ENCODE peak calls at places on chromosome 4, in four cellular contexts. G is sigmoid colon, X is right atrium auricular region, C is upper lobe of right lung. W is an unnamed sample.

GRCh38 chr4:105550641-105551040 is 1.8 kb upstream of the ARHGEF38 start:
- DNase-seq in G (no peak), X (no peak), C (no peak), W (no peak)

GRCh38 chr4:127995776-127996175 is 30.6 kb downstream of the ABHD18 start:
- DNase-seq in G (no peak), X (no peak), C (no peak), W (no peak)

GRCh38 chr4:89434364-89434988 is 126.9 kb upstream of the GPRIN3 start:
- DNase-seq in G (no peak), X (no peak), C (no peak), W (no peak)

GRCh38 chr4:96145671-96146070 is 305.8 kb downstream of the PDHA2 start:
- DNase-seq in G (no peak), X (no peak), C (no peak), W (no peak)

GRCh38 chr4:52837716-52838558 is 24.2 kb upstream of the RASL11B start:
- DNase-seq in G (no peak), X (peak), C (no peak), W (no peak)

GRCh38 chr4:6942238-6942800 is 32.7 kb downstream of the TBC1D14 start:
- DNase-seq in G (no peak), X (no peak), C (no peak), W (no peak)

GRCh38 chr4:5050520-5050955 is 742 bp upstream of the STK32B start:
- DNase-seq in G (peak), X (peak), C (peak), W (no peak)

GRCh38 chr4:127936974-127937373 is 28.0 kb downstream of the MFSD8 start:
- DNase-seq in G (no peak), X (no peak), C (no peak), W (no peak)

GRCh38 chr4:21901831-21902230 is 46.7 kb downstream of the KCNIP4 start:
- DNase-seq in G (no peak), X (no peak), C (no peak), W (no peak)

GRCh38 chr4:18366762-18367358 is 345.3 kb upstream of the LCORL start:
- DNase-seq in G (no peak), X (no peak), C (no peak), W (no peak)

GRCh38 chr4:31580843-31581242 is 860.7 kb downstream of the PCDH7 start:
- DNase-seq in G (no peak), X (no peak), C (no peak), W (no peak)
- H3K27ac ChIP-seq in G (no peak), X (no peak), C (no peak), W (no peak)

DNA sequence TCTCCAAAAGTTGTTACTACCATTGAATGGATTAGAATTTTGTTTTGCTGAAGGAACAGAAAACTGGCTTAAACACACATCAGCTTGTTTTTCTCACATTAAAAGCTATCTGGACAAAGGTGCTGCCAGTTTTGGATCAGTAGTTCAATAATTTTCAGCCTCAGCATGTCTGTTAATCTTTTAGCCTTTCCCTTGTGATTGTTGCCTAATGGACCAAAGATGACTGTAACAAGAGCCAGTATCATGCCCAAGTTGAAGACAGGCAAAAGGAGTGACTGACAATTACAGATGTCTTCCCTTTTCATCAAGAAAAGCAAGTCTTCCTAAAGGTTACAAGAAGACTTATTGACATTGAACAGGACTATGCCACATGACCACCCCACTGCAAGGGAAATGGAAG is 419.7 kb downstream of the MAPK10 start:
- DNase-seq in G (no peak), X (no peak), C (no peak), W (no peak)
- H3K4me3 ChIP-seq in G (no peak), X (no peak), C (no peak), W (no peak)

GRCh38 chr4:80011636-80012236 is 61.3 kb downstream of the ANTXR2 start:
- DNase-seq in G (no peak), X (no peak), C (no peak), W (no peak)
- H3K27ac ChIP-seq in G (peak), X (no peak), C (no peak), W (peak)

DNA sequence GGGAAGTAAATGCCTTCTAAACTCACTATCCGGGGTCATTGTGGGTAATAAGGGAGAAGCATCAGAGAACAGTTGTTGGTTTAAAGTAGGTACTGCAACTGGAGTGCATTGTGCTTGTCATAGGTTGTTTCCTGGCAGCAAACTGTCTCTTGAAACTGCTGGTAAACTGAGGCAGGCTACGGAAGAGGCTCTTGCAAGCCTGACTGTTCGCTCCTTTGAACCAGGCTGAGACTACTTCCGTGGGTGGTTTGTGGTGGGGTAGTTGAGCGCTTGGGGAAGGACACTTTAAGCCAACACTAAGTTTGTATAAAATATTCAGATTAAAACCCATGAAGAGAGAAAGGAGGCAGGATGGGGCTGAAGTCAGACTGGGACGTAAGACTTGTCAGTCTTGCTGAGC is 45.2 kb upstream of the WDR1 start:
- DNase-seq in G (no peak), X (no peak), C (no peak), W (no peak)
- H3K4me3 ChIP-seq in G (no peak), X (no peak), C (no peak), W (no peak)

W was measured in thoracic aorta.